ENCODE peak calls at places on chromosomes 4 and X, in nine cellular contexts. Y is transverse colon; C is breast epithelium; I is mucosa of gallbladder; V is HL-60; K is CD8-positive, alpha-beta memory T cell; U is SK-N-SH; L is WTC11; S is HT-29. D is an unnamed sample.

GRCh38 chr4:18127030-18127429 is 105.5 kb upstream of the LCORL start:
- DNase-seq in Y (no peak), C (no peak), I (no peak), V (no peak), K (no peak), U (no peak), L (no peak), S (no peak), D (no peak)

GRCh38 chr4:44679060-44679459 is 840 bp downstream of the GUF1 start:
- DNase-seq in Y (no peak), C (no peak), I (no peak), V (no peak), K (no peak), U (no peak), L (no peak), S (no peak), D (no peak)

GRCh38 chr4:53592686-53593641 is 1.7 kb upstream of the LNX1 start:
- DNase-seq in Y (peak), C (peak), I (peak), V (no peak), K (no peak), U (no peak), L (peak), S (peak), D (peak)

GRCh38 chr4:7890635-7891393 is 48.8 kb downstream of the AFAP1 start:
- DNase-seq in Y (no peak), C (no peak), I (no peak), V (no peak), K (no peak), U (no peak), L (no peak), S (peak), D (no peak)

GRCh38 chr4:7410470-7410869 is 24.3 kb downstream of the PSAPL1 start:
- DNase-seq in Y (peak), C (no peak), I (no peak), V (no peak), K (no peak), U (peak), L (no peak), S (no peak), D (no peak)

GRCh38 chr4:8818063-8818881 is 53.4 kb downstream of the HMX1 start:
- DNase-seq in Y (peak), C (peak), I (peak), V (no peak), K (no peak), U (peak), L (peak), S (no peak), D (no peak)

GRCh38 chr4:114384629-114385028 is 214.0 kb upstream of the UGT8 start:
- DNase-seq in Y (no peak), C (no peak), I (no peak), V (no peak), K (no peak), U (peak), L (no peak), S (peak), D (no peak)

GRCh38 chr4:47274931-47275330 is 188.6 kb downstream of the COMMD8 start:
- DNase-seq in Y (no peak), C (no peak), I (no peak), V (no peak), K (no peak), U (no peak), L (no peak), S (no peak), D (no peak)

GRCh38 chrX:9878141-9878875 is 88.8 kb upstream of the CLDN34 start:
- DNase-seq in Y (no peak), C (no peak), I (no peak), V (no peak), K (no peak), U (no peak), L (no peak), S (no peak), D (no peak)

GRCh38 chr4:19807505-19807904 is 444.2 kb upstream of the SLIT2 start:
- DNase-seq in Y (no peak), C (no peak), I (no peak), V (no peak), K (no peak), U (no peak), L (no peak), S (no peak), D (no peak)

GRCh38 chr4:101104264-101105052 is 242.9 kb downstream of the PPP3CA start:
- DNase-seq in Y (no peak), C (no peak), I (no peak), V (no peak), K (no peak), U (no peak), L (no peak), S (no peak), D (no peak)

GRCh38 chr4:158161561-158162354 is 11.1 kb downstream of the GASK1B start:
- DNase-seq in Y (no peak), C (no peak), I (peak), V (no peak), K (no peak), U (no peak), L (no peak), S (peak), D (no peak)

GRCh38 chr4:57043304-57044251 is 64.9 kb downstream of the POLR2B start:
- DNase-seq in Y (no peak), C (no peak), I (no peak), V (no peak), K (no peak), U (no peak), L (no peak), S (no peak), D (no peak)

GRCh38 chr4:7516116-7516772 is 81.5 kb upstream of the PSAPL1 start:
- DNase-seq in Y (no peak), C (no peak), I (no peak), V (no peak), K (no peak), U (no peak), L (no peak), S (no peak), D (no peak)

GRCh38 chr4:93475730-93476129 is 352.8 kb upstream of the ATOH1 start:
- DNase-seq in Y (no peak), C (no peak), I (no peak), V (no peak), K (no peak), U (no peak), L (no peak), S (no peak), D (no peak)

GRCh38 chr4:38804654-38805295 is at the start of gene TLR1:
- DNase-seq in Y (no peak), C (no peak), I (no peak), V (peak), K (peak), U (peak), L (no peak), S (peak), D (no peak)

GRCh38 chrX:43676960-43677582 is 21.0 kb downstream of the MAOA start:
- DNase-seq in Y (no peak), C (no peak), I (no peak), V (no peak), K (no peak), U (peak), L (no peak), S (peak), D (no peak)

GRCh38 chrX:42530027-42530426 is 247.9 kb downstream of the PPP1R2C start:
- DNase-seq in Y (no peak), C (no peak), I (no peak), V (no peak), K (no peak), U (no peak), L (no peak), S (no peak), D (no peak)

GRCh38 chrX:119062750-119063374 is 9.9 kb upstream of the CT47C1 start:
- DNase-seq in Y (no peak), C (no peak), I (no peak), V (no peak), K (no peak), U (no peak), L (no peak), S (no peak), D (no peak)

GRCh38 chrX:3371163-3371562 is 24.7 kb upstream of the MXRA5 start:
- DNase-seq in Y (no peak), C (no peak), I (no peak), V (no peak), K (no peak), U (no peak), L (no peak), S (no peak), D (no peak)

GRCh38 chr4:7813674-7814073 is 126.0 kb downstream of the AFAP1 start:
- DNase-seq in Y (no peak), C (no peak), I (no peak), V (no peak), K (no peak), U (no peak), L (no peak), S (no peak), D (no peak)

GRCh38 chrX:2150722-2151121 is 350.1 kb downstream of the DHRSX start:
- DNase-seq in Y (no peak), C (no peak), I (no peak), V (no peak), K (no peak), U (no peak), L (no peak), S (no peak), D (no peak)

GRCh38 chr4:99642725-99643489 is 14.7 kb downstream of the C4orf54 start:
- DNase-seq in Y (no peak), C (no peak), I (peak), V (no peak), K (no peak), U (no peak), L (no peak), S (no peak), D (no peak)

GRCh38 chr4:110982486-110982885 is 359.6 kb upstream of the PITX2 start:
- DNase-seq in Y (no peak), C (no peak), I (no peak), V (no peak), K (no peak), U (no peak), L (no peak), S (no peak), D (no peak)

GRCh38 chrX:8405631-8406030 is 59.0 kb upstream of the VCX3B start:
- DNase-seq in Y (no peak), C (no peak), I (no peak), V (no peak), K (no peak), U (no peak), L (no peak), S (no peak), D (no peak)

GRCh38 chr4:109873791-109874514 is 26.0 kb downstream of the LRIT3 start:
- DNase-seq in Y (no peak), C (no peak), I (no peak), V (no peak), K (no peak), U (no peak), L (no peak), S (no peak), D (peak)

GRCh38 chr4:52604215-52604614 is 54.9 kb downstream of the USP46 start:
- DNase-seq in Y (no peak), C (no peak), I (no peak), V (no peak), K (no peak), U (no peak), L (no peak), S (no peak), D (no peak)

GRCh38 chr4:141046255-141046654 is 87.0 kb downstream of the RNF150 start:
- DNase-seq in Y (no peak), C (no peak), I (peak), V (no peak), K (no peak), U (no peak), L (no peak), S (no peak), D (no peak)

GRCh38 chr4:140137654-140138053 is 16.3 kb downstream of the MAML3 start:
- DNase-seq in Y (no peak), C (no peak), I (no peak), V (no peak), K (no peak), U (no peak), L (no peak), S (peak), D (peak)

GRCh38 chrX:100447563-100448397 is 37.7 kb upstream of the PCDH19 start:
- DNase-seq in Y (peak), C (no peak), I (peak), V (no peak), K (no peak), U (peak), L (peak), S (peak), D (no peak)

GRCh38 chr4:158121203-158121586 is 51.6 kb downstream of the GASK1B start:
- DNase-seq in Y (no peak), C (no peak), I (peak), V (no peak), K (no peak), U (no peak), L (no peak), S (no peak), D (no peak)

GRCh38 chr4:153152453-153153338 is 51.5 kb upstream of the TRIM2 start:
- DNase-seq in Y (peak), C (no peak), I (peak), V (no peak), K (peak), U (peak), L (peak), S (peak), D (peak)